ENCODE peak calls at places on chromosomes 2 and 18, in five cellular contexts. One of them, this sample, is unnamed.

GRCh38 chr2:101679801-101680487 is 17.6 kb upstream of the MAP4K4 start:
- DNase-seq in dorsolateral prefrontal cortex: no peak
- DNase-seq in left ventricle myocardium inferior: no peak
- DNase-seq in AG04450: no peak
- DNase-seq in AG09309: no peak
- DNase-seq in this sample: no peak

GRCh38 chr18:27789406-27789805 is 387.5 kb downstream of the CDH2 start:
- DNase-seq in dorsolateral prefrontal cortex: no peak
- DNase-seq in left ventricle myocardium inferior: no peak
- DNase-seq in AG09309: no peak
- DNase-seq in AG04450: no peak
- DNase-seq in this sample: no peak

GRCh38 chr2:134466141-134466540 is 212.3 kb downstream of the MGAT5 start:
- DNase-seq in AG09309: no peak
- DNase-seq in AG04450: no peak
- DNase-seq in left ventricle myocardium inferior: no peak
- DNase-seq in dorsolateral prefrontal cortex: no peak
- DNase-seq in this sample: peak; percentile 7

GRCh38 chr2:135870571-135870970 is 5.7 kb downstream of the MCM6 start:
- DNase-seq in left ventricle myocardium inferior: no peak
- DNase-seq in dorsolateral prefrontal cortex: no peak
- DNase-seq in AG04450: no peak
- DNase-seq in AG09309: no peak
- DNase-seq in this sample: no peak

GRCh38 chr2:240369725-240370585 is 65.5 kb upstream of the GPC1 start:
- DNase-seq in AG04450: peak; percentile 89
- DNase-seq in AG09309: peak; percentile 74
- DNase-seq in left ventricle myocardium inferior: peak; percentile 82
- DNase-seq in dorsolateral prefrontal cortex: peak; percentile 41
- DNase-seq in this sample: peak; percentile 55

GRCh38 chr2:222298311-222299150 is at the start of gene PAX3:
- DNase-seq in left ventricle myocardium inferior: no peak
- DNase-seq in AG09309: no peak
- DNase-seq in AG04450: no peak
- DNase-seq in dorsolateral prefrontal cortex: no peak
- DNase-seq in this sample: no peak

GRCh38 chr2:176129825-176130152 is 284 bp downstream of the HOXD8 start:
- DNase-seq in left ventricle myocardium inferior: no peak
- DNase-seq in AG04450: no peak
- DNase-seq in AG09309: no peak
- DNase-seq in dorsolateral prefrontal cortex: no peak
- DNase-seq in this sample: no peak

GRCh38 chr18:48693625-48694262 is 154.9 kb downstream of the CTIF start:
- DNase-seq in AG04450: no peak
- DNase-seq in AG09309: no peak
- DNase-seq in dorsolateral prefrontal cortex: no peak
- DNase-seq in left ventricle myocardium inferior: no peak
- DNase-seq in this sample: peak; percentile 20

GRCh38 chr18:75241705-75242104 is 31.1 kb downstream of the TSHZ1 start:
- DNase-seq in dorsolateral prefrontal cortex: no peak
- DNase-seq in left ventricle myocardium inferior: no peak
- DNase-seq in AG09309: no peak
- DNase-seq in AG04450: no peak
- DNase-seq in this sample: no peak

GRCh38 chr18:5667356-5667755 is 123.6 kb upstream of the EPB41L3 start:
- DNase-seq in AG09309: no peak
- DNase-seq in AG04450: no peak
- DNase-seq in left ventricle myocardium inferior: no peak
- DNase-seq in dorsolateral prefrontal cortex: no peak
- DNase-seq in this sample: no peak

GRCh38 chr2:15860051-15860663 is 80.2 kb upstream of the MYCN start:
- DNase-seq in left ventricle myocardium inferior: no peak
- DNase-seq in AG04450: no peak
- DNase-seq in AG09309: no peak
- DNase-seq in dorsolateral prefrontal cortex: no peak
- DNase-seq in this sample: no peak

GRCh38 chr18:74976331-74976909 is 232.5 kb downstream of the PTGR3 start:
- DNase-seq in dorsolateral prefrontal cortex: no peak
- DNase-seq in left ventricle myocardium inferior: no peak
- DNase-seq in AG04450: no peak
- DNase-seq in AG09309: no peak
- DNase-seq in this sample: no peak

GRCh38 chr2:211816739-211817138 is 721.9 kb downstream of the ERBB4 start:
- DNase-seq in AG09309: no peak
- DNase-seq in left ventricle myocardium inferior: no peak
- DNase-seq in dorsolateral prefrontal cortex: no peak
- DNase-seq in AG04450: no peak
- DNase-seq in this sample: no peak

GRCh38 chr2:102449370-102449974 is 23.6 kb upstream of the SLC9A4 start:
- DNase-seq in AG04450: no peak
- DNase-seq in left ventricle myocardium inferior: no peak
- DNase-seq in dorsolateral prefrontal cortex: peak; percentile 7
- DNase-seq in AG09309: peak; percentile 1
- DNase-seq in this sample: peak; percentile 12

DNA sequence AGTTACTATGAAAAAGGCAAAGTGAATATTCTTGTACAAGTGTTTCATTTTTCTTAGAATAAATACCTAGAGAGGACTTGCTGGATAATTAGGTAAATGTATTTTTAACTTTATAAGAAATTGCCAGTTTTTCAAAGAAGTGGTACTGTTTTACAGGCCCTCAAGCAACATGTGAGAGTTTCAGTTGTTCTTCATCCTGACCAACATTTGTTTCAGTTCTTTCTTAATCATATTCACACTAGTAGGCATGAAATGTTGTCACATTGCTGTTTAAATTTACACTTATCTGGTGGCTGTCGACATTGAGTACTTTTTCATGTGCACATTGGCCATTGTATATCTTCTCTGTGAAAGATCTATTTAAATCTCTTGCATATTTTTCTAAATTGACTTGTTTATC is 178.0 kb downstream of the ACOXL start:
- DNase-seq in AG04450: no peak
- DNase-seq in AG09309: no peak
- DNase-seq in dorsolateral prefrontal cortex: no peak
- DNase-seq in left ventricle myocardium inferior: no peak
- DNase-seq in this sample: no peak
- TF ChIP-seq CTCF in AG04450: no peak
- TF ChIP-seq CTCF in AG09309: no peak
- TF ChIP-seq CTCF in dorsolateral prefrontal cortex: no peak
- TF ChIP-seq CTCF in left ventricle myocardium inferior: no peak
- TF ChIP-seq CTCF in this sample: no peak

GRCh38 chr2:27296466-27296865 is 11.8 kb downstream of the UCN start:
- DNase-seq in dorsolateral prefrontal cortex: no peak
- DNase-seq in left ventricle myocardium inferior: no peak
- DNase-seq in AG09309: no peak
- DNase-seq in AG04450: no peak
- DNase-seq in this sample: no peak
- TF ChIP-seq CTCF in dorsolateral prefrontal cortex: no peak
- TF ChIP-seq CTCF in left ventricle myocardium inferior: no peak
- TF ChIP-seq CTCF in AG09309: no peak
- TF ChIP-seq CTCF in AG04450: no peak
- TF ChIP-seq CTCF in this sample: no peak

GRCh38 chr2:54614815-54615214 is 108.6 kb upstream of the EML6 start:
- DNase-seq in AG04450: no peak
- DNase-seq in dorsolateral prefrontal cortex: no peak
- DNase-seq in AG09309: no peak
- DNase-seq in left ventricle myocardium inferior: no peak
- DNase-seq in this sample: no peak
- TF ChIP-seq CTCF in AG04450: no peak
- TF ChIP-seq CTCF in dorsolateral prefrontal cortex: no peak
- TF ChIP-seq CTCF in AG09309: no peak
- TF ChIP-seq CTCF in left ventricle myocardium inferior: no peak
- TF ChIP-seq CTCF in this sample: no peak

GRCh38 chr2:209008636-209009287 is 415.1 kb upstream of the MAP2 start:
- DNase-seq in left ventricle myocardium inferior: no peak
- DNase-seq in dorsolateral prefrontal cortex: no peak
- DNase-seq in AG04450: no peak
- DNase-seq in AG09309: no peak
- DNase-seq in this sample: no peak
- TF ChIP-seq CTCF in left ventricle myocardium inferior: no peak
- TF ChIP-seq CTCF in dorsolateral prefrontal cortex: no peak
- TF ChIP-seq CTCF in AG04450: no peak
- TF ChIP-seq CTCF in AG09309: no peak
- TF ChIP-seq CTCF in this sample: no peak

GRCh38 chr2:237743561-237744269 is 54.9 kb upstream of the RBM44 start:
- DNase-seq in left ventricle myocardium inferior: no peak
- DNase-seq in dorsolateral prefrontal cortex: no peak
- DNase-seq in AG04450: no peak
- DNase-seq in AG09309: no peak
- DNase-seq in this sample: no peak
- TF ChIP-seq CTCF in left ventricle myocardium inferior: no peak
- TF ChIP-seq CTCF in dorsolateral prefrontal cortex: no peak
- TF ChIP-seq CTCF in AG04450: peak; percentile 25
- TF ChIP-seq CTCF in AG09309: peak; percentile 27
- TF ChIP-seq CTCF in this sample: no peak

GRCh38 chr2:214966420-214966819 is 156.9 kb upstream of the BARD1 start:
- DNase-seq in AG09309: no peak
- DNase-seq in left ventricle myocardium inferior: no peak
- DNase-seq in AG04450: no peak
- DNase-seq in dorsolateral prefrontal cortex: no peak
- DNase-seq in this sample: no peak

GRCh38 chr2:214960677-214961076 is 151.2 kb upstream of the BARD1 start:
- DNase-seq in left ventricle myocardium inferior: no peak
- DNase-seq in dorsolateral prefrontal cortex: no peak
- DNase-seq in AG09309: peak; percentile 1
- DNase-seq in AG04450: no peak
- DNase-seq in this sample: no peak
- TF ChIP-seq CTCF in left ventricle myocardium inferior: peak; percentile 34
- TF ChIP-seq CTCF in dorsolateral prefrontal cortex: peak; percentile 50
- TF ChIP-seq CTCF in AG09309: peak; percentile 23
- TF ChIP-seq CTCF in AG04450: peak; percentile 37
- TF ChIP-seq CTCF in this sample: no peak

DNA sequence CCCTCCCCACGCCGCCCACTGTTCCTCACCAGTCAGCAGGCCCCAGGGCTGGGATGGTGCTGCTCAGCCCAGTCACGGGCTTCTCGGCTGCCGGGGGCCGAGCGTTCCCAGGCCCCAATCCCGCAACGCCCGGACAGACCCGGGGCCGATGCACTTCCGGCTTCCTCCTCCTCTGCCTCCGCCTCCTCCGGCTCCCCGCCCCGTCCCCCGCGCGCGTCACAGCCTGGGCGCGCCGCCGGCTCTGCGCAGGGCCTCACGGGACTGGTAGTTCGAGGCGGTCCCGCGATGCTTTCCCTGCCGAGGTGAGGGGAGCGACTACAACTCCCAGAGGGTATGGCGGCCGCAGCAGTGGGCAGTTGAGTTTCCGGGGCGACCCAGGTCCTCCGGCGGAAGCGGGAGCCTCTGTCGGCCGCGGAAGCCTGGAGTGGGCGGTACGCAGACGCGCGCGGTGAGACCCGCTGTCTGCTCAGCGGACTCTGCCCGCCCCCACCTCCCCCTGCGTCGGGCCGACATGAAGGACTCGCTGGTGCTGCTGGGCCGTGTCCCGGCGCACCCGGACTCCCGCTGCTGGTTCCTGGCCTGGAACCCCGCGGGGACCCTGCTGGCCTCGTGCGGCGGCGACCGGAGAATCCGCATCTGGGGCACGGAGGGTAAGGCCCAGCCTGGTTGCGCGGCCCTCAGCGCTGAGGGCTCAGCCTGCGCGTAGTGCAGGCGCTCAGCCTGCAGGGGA is at the start of the genes CIAO1 and TMEM127:
- DNase-seq in AG04450: peak; percentile 92
- DNase-seq in dorsolateral prefrontal cortex: peak; percentile 99
- DNase-seq in AG09309: peak; percentile 83
- DNase-seq in left ventricle myocardium inferior: peak; percentile 98
- DNase-seq in this sample: peak; percentile 89
- TF ChIP-seq CTCF in AG04450: no peak
- TF ChIP-seq CTCF in dorsolateral prefrontal cortex: no peak
- TF ChIP-seq CTCF in AG09309: peak; percentile 30
- TF ChIP-seq CTCF in left ventricle myocardium inferior: peak; percentile 28
- TF ChIP-seq CTCF in this sample: peak; percentile 23

GRCh38 chr2:144448389-144449027 is 71.4 kb downstream of the ZEB2 start:
- DNase-seq in AG04450: no peak
- DNase-seq in left ventricle myocardium inferior: no peak
- DNase-seq in dorsolateral prefrontal cortex: no peak
- DNase-seq in AG09309: no peak
- DNase-seq in this sample: no peak

GRCh38 chr2:144451443-144451842 is 68.5 kb downstream of the ZEB2 start:
- DNase-seq in AG09309: no peak
- DNase-seq in dorsolateral prefrontal cortex: no peak
- DNase-seq in left ventricle myocardium inferior: no peak
- DNase-seq in AG04450: no peak
- DNase-seq in this sample: no peak

GRCh38 chr2:144447535-144447934 is 72.4 kb downstream of the ZEB2 start:
- DNase-seq in left ventricle myocardium inferior: no peak
- DNase-seq in AG09309: no peak
- DNase-seq in AG04450: no peak
- DNase-seq in dorsolateral prefrontal cortex: no peak
- DNase-seq in this sample: no peak

GRCh38 chr2:144446136-144446535 is 73.8 kb downstream of the ZEB2 start:
- DNase-seq in AG04450: no peak
- DNase-seq in dorsolateral prefrontal cortex: no peak
- DNase-seq in left ventricle myocardium inferior: no peak
- DNase-seq in AG09309: no peak
- DNase-seq in this sample: no peak

DNA sequence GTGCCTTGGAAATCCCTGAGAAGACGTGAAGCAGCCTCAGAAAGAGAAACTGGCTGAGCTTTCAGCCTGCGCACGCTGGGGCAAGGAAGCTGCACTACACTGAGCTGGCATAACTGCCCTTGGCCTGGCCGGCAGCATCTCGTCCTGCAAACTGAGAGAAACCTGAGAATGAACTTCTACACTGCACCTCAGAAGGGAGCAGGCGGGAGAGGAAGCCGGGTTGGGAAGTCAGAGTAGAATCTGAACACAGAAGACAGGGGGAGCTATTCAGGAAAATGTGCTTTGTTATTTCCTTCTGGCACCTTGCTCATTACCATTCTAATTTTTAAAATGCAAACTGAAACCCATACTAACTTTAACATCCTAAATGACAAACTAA is 70.9 kb downstream of the ZEB2 start:
- DNase-seq in AG04450: no peak
- DNase-seq in dorsolateral prefrontal cortex: peak; percentile 40
- DNase-seq in left ventricle myocardium inferior: no peak
- DNase-seq in AG09309: no peak
- DNase-seq in this sample: no peak
- TF ChIP-seq CTCF in AG04450: peak; percentile 28
- TF ChIP-seq CTCF in dorsolateral prefrontal cortex: peak; percentile 52
- TF ChIP-seq CTCF in left ventricle myocardium inferior: peak; percentile 60
- TF ChIP-seq CTCF in AG09309: peak; percentile 17
- TF ChIP-seq CTCF in this sample: peak; percentile 29